ENCODE peak calls at places on chromosome 18, in nine cellular contexts. One of them, this sample, is unnamed.
A peak's percentile ranks its signal among the peaks of the same experiment; 100 is the strongest.

GRCh38 chr18:250685-251084 is 17.2 kb downstream of the THOC1 start:
- DNase-seq in H9: no peak
- DNase-seq in nephron progenitor cell: no peak
- DNase-seq in AG09309: no peak
- DNase-seq in stomach: no peak
- DNase-seq in left ventricle myocardium inferior: no peak
- DNase-seq in GM06990: no peak
- DNase-seq in endothelial cell: no peak
- DNase-seq in right atrium auricular region: no peak
- DNase-seq in this sample: peak; percentile 3

GRCh38 chr18:2147866-2148265 is 423.4 kb downstream of the METTL4 start:
- DNase-seq in H9: no peak
- DNase-seq in nephron progenitor cell: no peak
- DNase-seq in AG09309: no peak
- DNase-seq in stomach: no peak
- DNase-seq in left ventricle myocardium inferior: peak; percentile 29
- DNase-seq in GM06990: no peak
- DNase-seq in endothelial cell: no peak
- DNase-seq in right atrium auricular region: peak; percentile 74
- DNase-seq in this sample: peak; percentile 72

GRCh38 chr18:26190506-26190905 is 35.7 kb upstream of the TAF4B start:
- DNase-seq in H9: no peak
- DNase-seq in nephron progenitor cell: no peak
- DNase-seq in AG09309: no peak
- DNase-seq in stomach: no peak
- DNase-seq in left ventricle myocardium inferior: no peak
- DNase-seq in GM06990: peak; percentile 66
- DNase-seq in endothelial cell: no peak
- DNase-seq in right atrium auricular region: no peak
- DNase-seq in this sample: no peak

GRCh38 chr18:49212819-49213218 is 247.6 kb downstream of the DYM start:
- DNase-seq in H9: no peak
- DNase-seq in nephron progenitor cell: no peak
- DNase-seq in AG09309: peak; percentile 75
- DNase-seq in stomach: no peak
- DNase-seq in left ventricle myocardium inferior: no peak
- DNase-seq in GM06990: no peak
- DNase-seq in endothelial cell: no peak
- DNase-seq in right atrium auricular region: no peak
- DNase-seq in this sample: peak; percentile 83

GRCh38 chr18:33404244-33404873 is 36.2 kb downstream of the CCDC178 start:
- DNase-seq in H9: no peak
- DNase-seq in nephron progenitor cell: no peak
- DNase-seq in AG09309: no peak
- DNase-seq in stomach: no peak
- DNase-seq in left ventricle myocardium inferior: no peak
- DNase-seq in GM06990: no peak
- DNase-seq in endothelial cell: no peak
- DNase-seq in right atrium auricular region: no peak
- DNase-seq in this sample: peak; percentile 3

GRCh38 chr18:49813071-49813320 is 337 bp downstream of the ACAA2 start:
- DNase-seq in H9: no peak
- DNase-seq in nephron progenitor cell: peak; percentile 41
- DNase-seq in AG09309: no peak
- DNase-seq in stomach: peak; percentile 27
- DNase-seq in left ventricle myocardium inferior: peak; percentile 33
- DNase-seq in GM06990: no peak
- DNase-seq in endothelial cell: peak; percentile 48
- DNase-seq in right atrium auricular region: peak; percentile 64
- DNase-seq in this sample: peak; percentile 36

GRCh38 chr18:11148655-11149440 is 521 bp downstream of the PIEZO2 start:
- DNase-seq in H9: peak; percentile 36
- DNase-seq in nephron progenitor cell: peak; percentile 48
- DNase-seq in AG09309: no peak
- DNase-seq in stomach: no peak
- DNase-seq in left ventricle myocardium inferior: no peak
- DNase-seq in GM06990: no peak
- DNase-seq in endothelial cell: peak; percentile 21
- DNase-seq in right atrium auricular region: no peak
- DNase-seq in this sample: no peak

GRCh38 chr18:433960-434359 is 66.5 kb downstream of the COLEC12 start:
- DNase-seq in H9: no peak
- DNase-seq in nephron progenitor cell: no peak
- DNase-seq in AG09309: no peak
- DNase-seq in stomach: no peak
- DNase-seq in left ventricle myocardium inferior: no peak
- DNase-seq in GM06990: no peak
- DNase-seq in endothelial cell: no peak
- DNase-seq in right atrium auricular region: no peak
- DNase-seq in this sample: no peak

GRCh38 chr18:25672490-25672889 is 320.5 kb upstream of the ZNF521 start:
- DNase-seq in H9: peak; percentile 82
- DNase-seq in nephron progenitor cell: no peak
- DNase-seq in AG09309: no peak
- DNase-seq in stomach: no peak
- DNase-seq in left ventricle myocardium inferior: no peak
- DNase-seq in GM06990: no peak
- DNase-seq in endothelial cell: peak; percentile 31
- DNase-seq in right atrium auricular region: no peak
- DNase-seq in this sample: no peak

GRCh38 chr18:78796693-78797455 is 182.7 kb upstream of the SALL3 start:
- DNase-seq in H9: no peak
- DNase-seq in nephron progenitor cell: no peak
- DNase-seq in AG09309: no peak
- DNase-seq in stomach: no peak
- DNase-seq in left ventricle myocardium inferior: no peak
- DNase-seq in GM06990: no peak
- DNase-seq in endothelial cell: no peak
- DNase-seq in right atrium auricular region: no peak
- DNase-seq in this sample: no peak

GRCh38 chr18:67362906-67363305 is 153.6 kb downstream of the DSEL start:
- DNase-seq in H9: no peak
- DNase-seq in nephron progenitor cell: no peak
- DNase-seq in AG09309: no peak
- DNase-seq in stomach: no peak
- DNase-seq in left ventricle myocardium inferior: no peak
- DNase-seq in GM06990: no peak
- DNase-seq in endothelial cell: no peak
- DNase-seq in right atrium auricular region: no peak
- DNase-seq in this sample: no peak

GRCh38 chr18:69906765-69907164 is 40.9 kb downstream of the CD226 start:
- DNase-seq in H9: no peak
- DNase-seq in nephron progenitor cell: no peak
- DNase-seq in AG09309: no peak
- DNase-seq in stomach: no peak
- DNase-seq in left ventricle myocardium inferior: no peak
- DNase-seq in GM06990: no peak
- DNase-seq in endothelial cell: no peak
- DNase-seq in right atrium auricular region: no peak
- DNase-seq in this sample: no peak

GRCh38 chr18:63199743-63200241 is 119.8 kb downstream of the BCL2 start:
- DNase-seq in H9: no peak
- DNase-seq in nephron progenitor cell: no peak
- DNase-seq in AG09309: no peak
- DNase-seq in stomach: no peak
- DNase-seq in left ventricle myocardium inferior: no peak
- DNase-seq in GM06990: no peak
- DNase-seq in endothelial cell: no peak
- DNase-seq in right atrium auricular region: no peak
- DNase-seq in this sample: no peak

GRCh38 chr18:74063023-74063422 is 84.6 kb downstream of the FBXO15 start:
- DNase-seq in H9: no peak
- DNase-seq in nephron progenitor cell: no peak
- DNase-seq in AG09309: no peak
- DNase-seq in stomach: no peak
- DNase-seq in left ventricle myocardium inferior: no peak
- DNase-seq in GM06990: no peak
- DNase-seq in endothelial cell: no peak
- DNase-seq in right atrium auricular region: no peak
- DNase-seq in this sample: no peak

GRCh38 chr18:56003009-56003408 is 415.0 kb upstream of the TCF4 start:
- DNase-seq in H9: no peak
- DNase-seq in nephron progenitor cell: no peak
- DNase-seq in AG09309: no peak
- DNase-seq in stomach: no peak
- DNase-seq in left ventricle myocardium inferior: no peak
- DNase-seq in GM06990: no peak
- DNase-seq in endothelial cell: no peak
- DNase-seq in right atrium auricular region: no peak
- DNase-seq in this sample: no peak

GRCh38 chr18:27226556-27227075 is 41.5 kb upstream of the CHST9 start:
- DNase-seq in H9: no peak
- DNase-seq in nephron progenitor cell: no peak
- DNase-seq in AG09309: no peak
- DNase-seq in stomach: no peak
- DNase-seq in left ventricle myocardium inferior: no peak
- DNase-seq in GM06990: no peak
- DNase-seq in endothelial cell: no peak
- DNase-seq in right atrium auricular region: no peak
- DNase-seq in this sample: no peak

GRCh38 chr18:78798402-78799175 is 181.0 kb upstream of the SALL3 start:
- DNase-seq in H9: no peak
- DNase-seq in nephron progenitor cell: no peak
- DNase-seq in AG09309: no peak
- DNase-seq in stomach: no peak
- DNase-seq in left ventricle myocardium inferior: no peak
- DNase-seq in GM06990: no peak
- DNase-seq in endothelial cell: no peak
- DNase-seq in right atrium auricular region: no peak
- DNase-seq in this sample: no peak

GRCh38 chr18:23921716-23922285 is 92.8 kb upstream of the TTC39C start:
- DNase-seq in H9: peak; percentile 71
- DNase-seq in nephron progenitor cell: no peak
- DNase-seq in AG09309: no peak
- DNase-seq in stomach: no peak
- DNase-seq in left ventricle myocardium inferior: no peak
- DNase-seq in GM06990: no peak
- DNase-seq in endothelial cell: no peak
- DNase-seq in right atrium auricular region: no peak
- DNase-seq in this sample: no peak
- TF ChIP-seq CTCF in H9: peak; percentile 40
- TF ChIP-seq CTCF in nephron progenitor cell: no peak
- TF ChIP-seq CTCF in AG09309: no peak
- TF ChIP-seq CTCF in stomach: no peak
- TF ChIP-seq CTCF in left ventricle myocardium inferior: no peak
- TF ChIP-seq CTCF in GM06990: no peak
- TF ChIP-seq CTCF in endothelial cell: no peak
- TF ChIP-seq CTCF in right atrium auricular region: no peak
- TF ChIP-seq CTCF in this sample: no peak

DNA sequence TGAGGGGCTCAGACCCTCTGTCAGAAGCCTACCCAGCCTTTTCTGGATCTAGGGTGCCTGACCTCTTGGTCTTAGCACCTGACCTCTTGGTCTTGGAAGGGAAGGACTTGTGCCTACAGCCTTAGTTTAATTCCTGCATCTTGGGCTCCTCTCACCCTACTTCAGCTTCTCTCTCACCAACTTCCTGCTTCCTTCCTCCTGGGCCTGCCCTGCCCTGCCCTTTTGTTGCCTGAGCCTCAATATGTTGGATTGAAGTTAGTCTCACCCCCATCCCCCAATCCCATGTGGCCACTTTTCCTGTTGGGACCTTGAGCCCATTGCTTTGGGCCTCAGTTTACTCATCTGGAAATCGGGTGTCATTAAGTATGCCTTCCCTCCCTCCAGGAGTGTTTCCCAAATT is 206.2 kb upstream of the SKOR2 start:
- DNase-seq in H9: no peak
- DNase-seq in nephron progenitor cell: no peak
- DNase-seq in AG09309: no peak
- DNase-seq in stomach: no peak
- DNase-seq in left ventricle myocardium inferior: no peak
- DNase-seq in GM06990: no peak
- DNase-seq in endothelial cell: no peak
- DNase-seq in right atrium auricular region: no peak
- DNase-seq in this sample: no peak
- TF ChIP-seq CTCF in H9: no peak
- TF ChIP-seq CTCF in nephron progenitor cell: no peak
- TF ChIP-seq CTCF in AG09309: no peak
- TF ChIP-seq CTCF in stomach: no peak
- TF ChIP-seq CTCF in left ventricle myocardium inferior: no peak
- TF ChIP-seq CTCF in GM06990: no peak
- TF ChIP-seq CTCF in endothelial cell: no peak
- TF ChIP-seq CTCF in right atrium auricular region: no peak
- TF ChIP-seq CTCF in this sample: no peak

GRCh38 chr18:5543854-5544389 is at the start of gene EPB41L3:
- DNase-seq in H9: peak; percentile 57
- DNase-seq in nephron progenitor cell: peak; percentile 66
- DNase-seq in AG09309: no peak
- DNase-seq in stomach: no peak
- DNase-seq in left ventricle myocardium inferior: peak; percentile 50
- DNase-seq in GM06990: no peak
- DNase-seq in endothelial cell: peak; percentile 43
- DNase-seq in right atrium auricular region: no peak
- DNase-seq in this sample: peak; percentile 26

GRCh38 chr18:5543036-5543671 is 643 bp downstream of the EPB41L3 start:
- DNase-seq in H9: peak; percentile 55
- DNase-seq in nephron progenitor cell: peak; percentile 63
- DNase-seq in AG09309: no peak
- DNase-seq in stomach: no peak
- DNase-seq in left ventricle myocardium inferior: no peak
- DNase-seq in GM06990: no peak
- DNase-seq in endothelial cell: peak; percentile 39
- DNase-seq in right atrium auricular region: no peak
- DNase-seq in this sample: no peak

GRCh38 chr18:5542393-5543035 is 1.3 kb downstream of the EPB41L3 start:
- DNase-seq in H9: peak; percentile 47
- DNase-seq in nephron progenitor cell: peak; percentile 60
- DNase-seq in AG09309: no peak
- DNase-seq in stomach: no peak
- DNase-seq in left ventricle myocardium inferior: no peak
- DNase-seq in GM06990: no peak
- DNase-seq in endothelial cell: peak; percentile 19
- DNase-seq in right atrium auricular region: no peak
- DNase-seq in this sample: no peak

DNA sequence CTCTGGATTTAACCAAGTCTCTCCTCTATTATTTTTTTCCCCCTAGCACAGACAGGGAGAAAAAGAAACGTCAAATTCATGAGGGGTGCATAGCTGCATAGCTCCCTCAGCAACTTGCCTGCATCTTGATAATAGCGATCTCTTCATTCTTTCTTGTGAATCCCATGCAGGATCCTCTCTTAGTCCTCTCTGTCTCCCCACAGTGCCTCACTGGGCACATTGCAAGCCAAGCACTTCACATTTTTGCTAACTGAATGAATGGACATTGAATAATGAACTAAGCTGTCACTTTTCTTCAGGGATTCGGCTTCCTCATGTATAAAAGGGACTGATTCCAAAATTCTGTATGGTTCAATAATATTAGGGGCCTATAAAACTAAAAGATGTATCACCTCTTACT is 2.9 kb upstream of the EPB41L3 start:
- DNase-seq in H9: peak; percentile 41
- DNase-seq in nephron progenitor cell: peak; percentile 31
- DNase-seq in AG09309: peak; percentile 17
- DNase-seq in stomach: no peak
- DNase-seq in left ventricle myocardium inferior: no peak
- DNase-seq in GM06990: no peak
- DNase-seq in endothelial cell: peak; percentile 41
- DNase-seq in right atrium auricular region: no peak
- DNase-seq in this sample: peak; percentile 76
- TF ChIP-seq CTCF in H9: peak; percentile 71
- TF ChIP-seq CTCF in nephron progenitor cell: peak; percentile 45
- TF ChIP-seq CTCF in AG09309: peak; percentile 61
- TF ChIP-seq CTCF in stomach: peak; percentile 7
- TF ChIP-seq CTCF in left ventricle myocardium inferior: peak; percentile 48
- TF ChIP-seq CTCF in GM06990: peak; percentile 13
- TF ChIP-seq CTCF in endothelial cell: no peak
- TF ChIP-seq CTCF in right atrium auricular region: peak; percentile 53
- TF ChIP-seq CTCF in this sample: peak; percentile 81

GRCh38 chr18:36761186-36761698 is 67.6 kb downstream of the TPGS2 start:
- DNase-seq in H9: no peak
- DNase-seq in nephron progenitor cell: no peak
- DNase-seq in AG09309: no peak
- DNase-seq in stomach: no peak
- DNase-seq in left ventricle myocardium inferior: no peak
- DNase-seq in GM06990: no peak
- DNase-seq in endothelial cell: no peak
- DNase-seq in right atrium auricular region: no peak
- DNase-seq in this sample: no peak
- TF ChIP-seq CTCF in H9: peak; percentile 34
- TF ChIP-seq CTCF in nephron progenitor cell: no peak
- TF ChIP-seq CTCF in AG09309: no peak
- TF ChIP-seq CTCF in stomach: no peak
- TF ChIP-seq CTCF in left ventricle myocardium inferior: no peak
- TF ChIP-seq CTCF in GM06990: no peak
- TF ChIP-seq CTCF in endothelial cell: no peak
- TF ChIP-seq CTCF in right atrium auricular region: no peak
- TF ChIP-seq CTCF in this sample: no peak

This sample was measured in fibroblast of pulmonary artery.